ENCODE peak calls at places on chromosomes 3 and 15, in ten cellular contexts. S is uterus, K is IMR-90, I is endothelial cell of umbilical vein, U is heart left ventricle, D is ovary, P is transverse colon, M is body of pancreas, A is right lobe of liver, R is A549. X is an unnamed sample.

GRCh38 chr3:122754867-122755835 is 38.5 kb downstream of the HSPBAP1 start:
- DNase-seq in S (no peak), K (peak; percentile 44), I (peak; percentile 36), U (no peak), D (no peak), P (no peak), M (no peak), A (no peak), R (peak; percentile 49), X (no peak)

GRCh38 chr3:185316740-185317407 is 46.1 kb upstream of the MAP3K13 start:
- DNase-seq in S (no peak), K (peak; percentile 33), I (peak; percentile 70), U (no peak), D (no peak), P (no peak), M (no peak), A (no peak), R (no peak), X (no peak)

GRCh38 chr3:182979719-182980191 is 583 bp downstream of the DCUN1D1 start:
- DNase-seq in S (no peak), K (peak; percentile 5), I (peak; percentile 32), U (peak; percentile 38), D (peak; percentile 27), P (peak; percentile 35), M (peak; percentile 48), A (no peak), R (peak; percentile 6), X (peak; percentile 52)

GRCh38 chr15:91017716-91018115 is 4.7 kb downstream of the VPS33B start:
- DNase-seq in S (no peak), K (no peak), I (no peak), U (no peak), D (no peak), P (no peak), M (no peak), A (no peak), R (no peak), X (no peak)

GRCh38 chr3:117036259-117036799 is 326.8 kb downstream of the TUSC7 start:
- DNase-seq in S (peak; percentile 40), K (peak; percentile 81), I (peak; percentile 53), U (peak; percentile 57), D (no peak), P (peak; percentile 17), M (peak; percentile 24), A (no peak), R (no peak), X (peak; percentile 17)

GRCh38 chr3:146550743-146551510 is 6.5 kb upstream of the PLSCR1 start:
- DNase-seq in S (no peak), K (peak; percentile 96), I (peak; percentile 26), U (no peak), D (no peak), P (peak; percentile 37), M (no peak), A (no peak), R (peak; percentile 7), X (no peak)

GRCh38 chr15:66826504-66826903 is 124.5 kb downstream of the SMAD6 start:
- DNase-seq in S (no peak), K (no peak), I (no peak), U (no peak), D (no peak), P (no peak), M (no peak), A (no peak), R (no peak), X (no peak)

GRCh38 chr3:42228796-42229195 is 37.2 kb downstream of the CCK start:
- DNase-seq in S (no peak), K (peak; percentile 16), I (no peak), U (no peak), D (no peak), P (no peak), M (no peak), A (no peak), R (peak; percentile 10), X (no peak)

GRCh38 chr3:45983865-45984264 is 11.8 kb downstream of the FYCO1 start:
- DNase-seq in S (no peak), K (no peak), I (no peak), U (no peak), D (no peak), P (no peak), M (no peak), A (no peak), R (no peak), X (no peak)

GRCh38 chr15:28977377-28978010 is 91.7 kb downstream of the APBA2 start:
- DNase-seq in S (no peak), K (peak; percentile 98), I (peak; percentile 79), U (peak; percentile 64), D (no peak), P (no peak), M (peak; percentile 31), A (no peak), R (peak; percentile 96), X (no peak)

DNA sequence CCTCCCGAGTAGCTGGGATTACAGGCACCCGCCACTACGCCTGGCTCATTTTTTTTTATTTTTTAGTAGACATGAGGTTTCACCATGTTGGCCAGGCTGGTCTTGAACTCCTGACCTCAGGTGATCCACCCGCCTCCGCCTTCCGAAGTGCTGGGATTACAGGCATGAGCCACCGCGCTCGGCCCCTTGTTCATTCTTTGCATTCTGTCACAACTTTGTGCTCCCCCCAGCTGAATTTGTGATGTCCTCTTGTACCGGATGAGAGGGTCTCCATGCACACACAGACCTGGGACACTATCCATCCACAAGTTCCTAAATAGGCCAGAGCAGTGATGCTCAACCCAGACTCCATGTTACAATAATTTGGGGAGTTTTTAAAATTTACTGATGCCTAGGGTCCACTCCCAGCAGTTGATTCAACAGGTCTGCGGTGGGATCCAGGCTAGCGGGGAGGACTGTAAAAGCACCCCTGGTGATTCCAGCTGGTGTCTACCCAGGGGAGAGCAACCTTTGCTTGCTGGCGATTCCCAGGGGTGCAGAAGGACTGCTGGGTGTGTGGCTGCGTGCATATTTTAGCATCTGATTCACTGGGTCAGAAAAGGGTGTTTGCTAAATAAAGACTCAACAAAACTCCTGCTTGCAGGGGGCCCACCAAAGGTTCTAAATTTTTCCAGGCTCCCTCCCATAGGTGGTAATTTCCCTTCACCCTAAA is 995 bp downstream of the RASSF1 start:
- DNase-seq in S (no peak), K (peak; percentile 45), I (no peak), U (no peak), D (no peak), P (no peak), M (no peak), A (no peak), R (no peak), X (no peak)
- H3K4me3 ChIP-seq in S (peak overlapping the region; percentile 40), K (peak overlapping the region; percentile 43), I (no peak overlapping the region), U (peak overlapping the region; percentile 67), D (peak overlapping the region; percentile 56), P (peak overlapping the region; percentile 35), M (no peak overlapping the region), A (peak overlapping the region; percentile 39), R (no peak overlapping the region), X (no peak overlapping the region)

DNA sequence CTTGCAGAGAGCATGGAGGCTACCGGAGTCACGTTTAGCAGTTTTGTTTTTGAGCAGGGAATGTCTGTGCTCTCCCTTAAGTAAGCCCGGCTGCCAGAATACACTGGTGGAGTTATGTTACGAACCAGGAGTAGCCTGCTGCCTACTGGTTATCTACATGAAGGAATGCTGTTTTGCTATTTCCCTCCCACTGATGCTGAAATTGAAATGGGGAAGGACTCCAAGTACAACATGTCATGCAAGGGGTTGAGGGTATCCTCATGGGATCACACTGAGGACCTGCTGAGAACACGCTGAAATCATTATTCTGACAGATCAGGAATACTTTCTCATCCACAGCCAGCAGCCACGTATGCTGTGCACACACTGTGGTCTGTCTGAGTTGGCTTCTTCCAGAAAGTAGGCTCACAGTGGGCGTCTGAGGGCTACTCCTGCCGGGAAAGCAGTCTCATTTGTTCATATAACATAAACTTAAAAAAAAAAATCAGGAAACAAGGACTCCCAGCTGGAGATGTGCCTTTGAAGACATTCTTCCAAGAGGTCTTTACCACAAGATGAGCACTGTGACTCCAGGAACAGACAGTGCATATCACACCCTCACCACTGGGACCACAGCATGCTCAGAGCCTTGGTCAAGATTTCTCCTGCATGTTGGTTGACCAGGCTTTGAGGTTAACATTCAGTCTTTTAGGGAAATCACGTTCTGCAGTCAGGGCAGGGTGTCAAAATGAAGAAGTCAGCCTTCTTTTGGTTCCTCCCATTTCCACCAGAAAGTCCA is 300.4 kb upstream of the RASGRP1 start:
- DNase-seq in S (peak; percentile 28), K (peak; percentile 83), I (no peak), U (peak; percentile 41), D (peak; percentile 69), P (no peak), M (peak; percentile 24), A (no peak), R (no peak), X (no peak)
- TF ChIP-seq POLR2A in S (no peak), K (no peak), I (no peak), U (no peak), D (no peak), P (no peak), M (no peak), A (no peak), R (no peak), X (no peak)

DNA sequence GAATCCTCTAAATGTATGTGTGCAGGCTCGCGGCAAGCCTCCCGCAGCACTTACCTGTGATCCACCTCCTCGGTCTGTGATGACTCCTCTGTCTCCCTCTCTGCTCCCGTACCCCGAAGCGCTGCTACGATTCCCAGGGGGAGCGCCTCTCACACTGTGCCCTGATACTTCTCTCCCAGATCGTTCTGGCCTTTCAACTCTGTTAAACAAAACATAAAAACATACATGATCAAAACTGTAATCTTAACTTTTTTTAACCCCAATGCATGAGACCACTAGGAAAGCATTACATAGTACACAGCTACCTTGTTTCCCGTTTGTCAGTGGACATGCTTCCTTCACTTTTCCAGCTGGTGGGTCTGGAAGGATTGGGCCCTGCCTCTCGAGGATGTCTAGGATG is 46.6 kb downstream of the SLTM start:
- DNase-seq in S (no peak), K (no peak), I (no peak), U (no peak), D (no peak), P (no peak), M (no peak), A (no peak), R (no peak), X (no peak)
- H3K4me1 ChIP-seq in S (no peaks in the 10 kb centered on the region), K (no peaks in the 10 kb centered on the region), I (no peaks in the 10 kb centered on the region), U (no peaks in the 10 kb centered on the region), D (no peaks in the 10 kb centered on the region), P (no peaks in the 10 kb centered on the region), M (no peaks in the 10 kb centered on the region), A (no peaks in the 10 kb centered on the region), R (no peaks in the 10 kb centered on the region), X (no peaks in the 10 kb centered on the region)

GRCh38 chr3:154122912-154123559 is 1.8 kb downstream of the ARHGEF26 start:
- DNase-seq in S (peak; percentile 15), K (peak; percentile 15), I (peak; percentile 50), U (no peak), D (no peak), P (no peak), M (no peak), A (peak; percentile 47), R (no peak), X (peak; percentile 23)

GRCh38 chr3:154120903-154121235 is 321 bp upstream of the ARHGEF26 start:
- DNase-seq in S (no peak), K (no peak), I (no peak), U (no peak), D (no peak), P (no peak), M (no peak), A (no peak), R (no peak), X (no peak)

GRCh38 chr3:154121236-154122095 is at the start of gene ARHGEF26:
- DNase-seq in S (peak; percentile 90), K (peak; percentile 56), I (peak; percentile 84), U (peak; percentile 78), D (peak; percentile 85), P (peak; percentile 91), M (peak; percentile 95), A (peak; percentile 97), R (peak; percentile 83), X (peak; percentile 93)

GRCh38 chr3:154125378-154126030 is 4.3 kb downstream of the ARHGEF26 start:
- DNase-seq in S (no peak), K (no peak), I (no peak), U (no peak), D (no peak), P (no peak), M (no peak), A (no peak), R (no peak), X (no peak)

GRCh38 chr3:154122096-154122911 is 1.1 kb downstream of the ARHGEF26 start:
- DNase-seq in S (peak; percentile 18), K (no peak), I (peak; percentile 19), U (no peak), D (peak; percentile 20), P (no peak), M (peak; percentile 28), A (no peak), R (peak; percentile 46), X (peak; percentile 34)
- H3K4me3 ChIP-seq in S (peak overlapping the region; percentile 72), K (peak overlapping the region; percentile 73), I (peak overlapping the region; percentile 54), U (peak overlapping the region; percentile 84), D (peak overlapping the region; percentile 86), P (peak overlapping the region; percentile 56), M (peak overlapping the region; percentile 43), A (peak overlapping the region; percentile 88), R (peak overlapping the region; percentile 77), X (peak overlapping the region; percentile 97)

X was measured in thyroid gland.